ENCODE peak calls at places on chromosomes 5 and 9, in five cellular contexts. P, V, A, M and J are unnamed samples.

GRCh38 chr5:143412656-143413342 is 9.3 kb upstream of the NR3C1 start:
- DNase-seq in P (no peak), V (no peak), A (no peak), M (no peak), J (no peak)

GRCh38 chr9:31556667-31557463 is 827.6 kb upstream of the ACO1 start:
- DNase-seq in P (no peak), V (no peak), A (no peak), M (no peak), J (no peak)

GRCh38 chr9:134593286-134593685 is 48.3 kb upstream of the COL5A1 start:
- DNase-seq in P (no peak), V (no peak), A (no peak), M (peak; percentile 51), J (no peak)

GRCh38 chr5:63233906-63234305 is 655.3 kb downstream of the LRRC70 start:
- DNase-seq in P (no peak), V (no peak), A (no peak), M (no peak), J (no peak)

GRCh38 chr5:126780165-126780827 is 3.4 kb downstream of the LMNB1 start:
- DNase-seq in P (peak; percentile 47), V (peak; percentile 28), A (no peak), M (no peak), J (no peak)

GRCh38 chr9:123569343-123569694 is 213.3 kb downstream of the CRB2 start:
- DNase-seq in P (no peak), V (no peak), A (no peak), M (no peak), J (no peak)

GRCh38 chr5:181170237-181170830 is 22.9 kb downstream of the OR2V2 start:
- DNase-seq in P (no peak), V (peak; percentile 64), A (no peak), M (peak; percentile 27), J (peak; percentile 14)

GRCh38 chr5:42570946-42571625 is 147.8 kb downstream of the GHR start:
- DNase-seq in P (no peak), V (no peak), A (no peak), M (no peak), J (no peak)

GRCh38 chr9:5470816-5471215 is 20.5 kb downstream of the CD274 start:
- DNase-seq in P (no peak), V (no peak), A (no peak), M (no peak), J (no peak)

GRCh38 chr9:112581469-112582176 is 95.0 kb downstream of the KIAA1958 start:
- DNase-seq in P (no peak), V (no peak), A (no peak), M (no peak), J (no peak)

GRCh38 chr5:142517840-142518239 is 168.1 kb downstream of the FGF1 start:
- DNase-seq in P (no peak), V (no peak), A (no peak), M (no peak), J (no peak)

GRCh38 chr5:124742983-124743533 is 3.4 kb downstream of the ZNF608 start:
- DNase-seq in P (peak; percentile 43), V (no peak), A (peak; percentile 55), M (peak; percentile 57), J (peak; percentile 40)

GRCh38 chr5:81014348-81014747 is 54.2 kb downstream of the RASGRF2 start:
- DNase-seq in P (no peak), V (no peak), A (no peak), M (no peak), J (no peak)

GRCh38 chr5:41778410-41778809 is 91.8 kb downstream of the OXCT1 start:
- DNase-seq in P (no peak), V (no peak), A (no peak), M (no peak), J (no peak)

GRCh38 chr5:9557696-9558095 is 11.8 kb upstream of the SEMA5A start:
- DNase-seq in P (no peak), V (no peak), A (no peak), M (no peak), J (no peak)

GRCh38 chr5:144404672-144405071 is 234.0 kb downstream of the KCTD16 start:
- DNase-seq in P (no peak), V (no peak), A (no peak), M (no peak), J (no peak)

GRCh38 chr9:137550958-137551655 is 572 bp upstream of the MRPL41 start:
- DNase-seq in P (no peak), V (peak; percentile 93), A (no peak), M (no peak), J (no peak)
- TF ChIP-seq CTCF in P (peak; percentile 63), V (peak; percentile 56), A (peak; percentile 49), M (peak; percentile 56), J (peak; percentile 56)

DNA sequence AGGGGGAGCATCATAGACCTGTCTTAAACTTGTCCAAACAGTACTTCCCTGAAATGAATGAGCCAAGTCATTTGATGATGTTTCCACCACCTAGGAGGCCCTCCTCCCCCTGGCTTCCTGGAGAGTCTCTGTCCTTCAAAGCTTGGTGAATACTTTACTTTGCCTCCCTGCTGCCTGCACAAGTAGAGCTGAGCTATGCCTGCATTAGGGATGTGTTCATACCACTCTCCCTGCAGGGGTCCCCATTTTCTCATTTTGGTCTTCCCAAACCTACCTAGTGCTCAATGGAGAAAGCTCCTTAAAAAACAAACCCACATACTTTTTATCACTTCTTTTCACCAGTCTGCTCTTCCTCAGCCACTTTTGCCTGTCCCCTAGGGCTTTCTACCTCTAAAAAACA is 7.7 kb downstream of the CCNI2 start:
- DNase-seq in P (no peak), V (no peak), A (no peak), M (no peak), J (no peak)
- TF ChIP-seq CTCF in P (no peak), V (no peak), A (peak; percentile 29), M (peak; percentile 31), J (no peak)

DNA sequence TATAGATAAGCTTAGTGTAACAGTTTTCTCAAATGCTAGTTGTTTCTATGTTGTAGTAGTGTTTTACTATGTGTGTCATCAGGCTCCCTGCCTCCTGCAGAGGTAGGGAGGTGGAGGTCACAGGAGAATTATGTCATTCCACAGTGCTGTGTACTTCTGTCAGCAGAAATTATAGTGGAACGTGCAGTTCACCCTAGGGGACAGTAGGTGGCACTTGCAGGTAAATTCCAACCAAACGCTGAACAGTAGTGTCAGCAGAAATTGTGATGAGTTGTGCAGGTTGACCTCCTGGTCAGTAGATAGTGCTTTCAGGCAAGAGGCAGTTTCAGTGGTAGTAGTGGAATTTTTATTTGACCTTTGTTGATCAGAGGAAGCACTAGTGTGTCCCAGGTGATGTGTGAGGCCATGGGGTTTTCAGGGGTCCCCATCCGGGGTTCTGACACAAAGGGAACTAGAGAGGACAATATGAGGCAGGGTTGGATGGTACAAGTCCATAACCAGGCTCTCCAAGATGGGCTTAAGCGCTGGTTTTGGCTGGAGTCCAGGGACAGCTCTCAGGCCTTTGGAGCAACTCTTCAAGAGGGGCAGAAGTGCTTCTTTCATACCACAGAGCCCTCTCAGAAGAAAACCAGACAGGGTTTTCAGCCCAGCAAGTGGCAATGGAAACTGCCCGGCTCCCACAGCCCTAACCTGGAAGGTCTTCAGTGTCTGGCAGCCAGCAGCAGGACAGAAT is 402.9 kb downstream of the CYLC2 start:
- DNase-seq in P (no peak), V (peak; percentile 69), A (peak; percentile 34), M (no peak), J (no peak)
- TF ChIP-seq CTCF in P (no peak), V (peak; percentile 72), A (peak; percentile 76), M (no peak), J (peak; percentile 44)

GRCh38 chr5:122996102-122996501 is 40.4 kb downstream of the PPIC start:
- DNase-seq in P (no peak), V (no peak), A (no peak), M (no peak), J (no peak)

GRCh38 chr5:123001801-123002200 is 34.7 kb downstream of the PPIC start:
- DNase-seq in P (no peak), V (no peak), A (no peak), M (no peak), J (no peak)

GRCh38 chr5:123000731-123001130 is 35.8 kb downstream of the PPIC start:
- DNase-seq in P (no peak), V (no peak), A (no peak), M (no peak), J (no peak)

GRCh38 chr5:122997294-122997693 is 39.2 kb downstream of the PPIC start:
- DNase-seq in P (no peak), V (no peak), A (no peak), M (no peak), J (no peak)

GRCh38 chr5:122999947-123000563 is 36.5 kb downstream of the PPIC start:
- DNase-seq in P (no peak), V (peak; percentile 79), A (no peak), M (no peak), J (no peak)
- TF ChIP-seq CTCF in P (no peak), V (peak; percentile 58), A (peak; percentile 24), M (peak; percentile 10), J (peak; percentile 48)

GRCh38 chr9:18296702-18297531 is 177.0 kb upstream of the ADAMTSL1 start:
- DNase-seq in P (no peak), V (no peak), A (no peak), M (no peak), J (no peak)

GRCh38 chr9:18294229-18294628 is 179.7 kb upstream of the ADAMTSL1 start:
- DNase-seq in P (no peak), V (no peak), A (no peak), M (no peak), J (no peak)

GRCh38 chr9:18299449-18299848 is 174.5 kb upstream of the ADAMTSL1 start:
- DNase-seq in P (no peak), V (no peak), A (no peak), M (no peak), J (no peak)

GRCh38 chr9:18297532-18297872 is 176.5 kb upstream of the ADAMTSL1 start:
- DNase-seq in P (no peak), V (peak; percentile 42), A (no peak), M (no peak), J (no peak)
- TF ChIP-seq CTCF in P (no peak), V (peak; percentile 31), A (peak; percentile 29), M (no peak), J (no peak)

DNA sequence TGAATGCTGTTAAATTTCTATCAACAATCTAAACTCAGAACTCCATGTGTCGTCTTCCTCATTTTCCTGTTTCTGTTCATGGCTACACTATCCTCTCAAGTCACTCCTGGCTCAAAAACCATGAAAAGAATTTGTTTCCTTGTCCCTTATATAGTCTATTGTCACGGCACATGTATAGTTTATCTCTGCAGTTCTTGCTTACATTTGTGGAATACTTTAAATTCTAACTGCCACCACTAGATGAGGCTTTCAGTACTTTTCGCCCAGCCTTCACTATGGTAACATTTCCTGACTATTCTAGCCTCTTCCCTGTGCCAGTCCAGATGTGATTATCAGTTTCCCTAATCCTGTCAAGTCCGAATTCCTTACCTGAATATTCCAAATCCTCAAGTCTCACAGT is 34.6 kb downstream of the PKD2L2 start:
- DNase-seq in P (no peak), V (no peak), A (no peak), M (no peak), J (no peak)
- TF ChIP-seq CTCF in P (no peak), V (no peak), A (no peak), M (no peak), J (no peak)